ENCODE peak calls at places on chromosomes 3 and 15, in six cellular contexts. K is CD8-positive, alpha-beta T cell; L is suprapubic skin; B is GM12878; N is H9; P is tibial nerve. G is an unnamed sample.

GRCh38 chr3:81242871-81243270 is 518.6 kb downstream of the GBE1 start:
- DNase-seq in L (no peak), P (no peak), N (no peak), B (no peak), K (no peak), G (no peak)

GRCh38 chr3:11718582-11719405 is 75.1 kb upstream of the VGLL4 start:
- DNase-seq in K (peak; percentile 9), B (no peak), N (no peak), L (peak; percentile 81), P (peak; percentile 38), G (peak; percentile 74)

GRCh38 chr15:59609730-59610712 is 1.6 kb upstream of the GCNT3 start:
- DNase-seq in N (no peak), P (no peak), B (no peak), K (no peak), L (no peak), G (no peak)

GRCh38 chr3:32819581-32820348 is 2.0 kb downstream of the TRIM71 start:
- DNase-seq in P (no peak), K (no peak), N (no peak), B (no peak), L (no peak), G (no peak)

GRCh38 chr3:52915245-52915772 is 18.0 kb upstream of the STIMATE start:
- DNase-seq in P (no peak), N (no peak), L (no peak), B (no peak), K (no peak), G (no peak)

GRCh38 chr3:192174283-192174682 is 553.1 kb downstream of the FGF12 start:
- DNase-seq in P (no peak), K (no peak), N (no peak), B (no peak), L (no peak), G (no peak)

GRCh38 chr3:17811633-17812032 is 69.2 kb upstream of the TBC1D5 start:
- DNase-seq in K (no peak), L (no peak), B (no peak), N (no peak), P (no peak), G (no peak)

GRCh38 chr3:112116777-112117186 is 16.3 kb downstream of the GCSAM start:
- DNase-seq in K (no peak), P (no peak), L (no peak), N (no peak), B (no peak), G (no peak)

GRCh38 chr3:14344351-14344750 is 58.1 kb upstream of the SLC6A6 start:
- DNase-seq in P (no peak), L (no peak), B (no peak), N (peak; percentile 50), K (no peak), G (no peak)

GRCh38 chr3:126545544-126545943 is 13.2 kb downstream of the C3orf22 start:
- DNase-seq in K (no peak), B (no peak), L (no peak), P (no peak), N (peak; percentile 17), G (no peak)

GRCh38 chr3:126544596-126545281 is 14.0 kb downstream of the C3orf22 start:
- DNase-seq in L (peak; percentile 21), K (no peak), B (no peak), P (no peak), N (peak; percentile 14), G (peak; percentile 42)

GRCh38 chr3:126548556-126549466 is 9.9 kb downstream of the C3orf22 start:
- DNase-seq in B (no peak), N (peak; percentile 51), L (peak; percentile 38), K (no peak), P (no peak), G (peak; percentile 56)

GRCh38 chr3:126546013-126546412 is 12.7 kb downstream of the C3orf22 start:
- DNase-seq in B (no peak), L (peak; percentile 25), P (peak; percentile 12), N (no peak), K (no peak), G (no peak)

GRCh38 chr3:126546549-126547239 is 12.0 kb downstream of the C3orf22 start:
- DNase-seq in K (no peak), B (no peak), N (peak; percentile 14), P (no peak), L (no peak), G (peak; percentile 11)
- H3K4me1 ChIP-seq in K (no peaks in the 10 kb centered on the region), B (no peaks in the 10 kb centered on the region), N (peaks cover 4% of the 10 kb centered on the region), P (no peaks in the 10 kb centered on the region), L (peaks cover 3% of the 10 kb centered on the region), G (no peaks in the 10 kb centered on the region)

GRCh38 chr15:35669457-35670045 is 123.6 kb upstream of the DPH6 start:
- DNase-seq in P (no peak), K (no peak), L (no peak), N (no peak), B (no peak), G (no peak)

GRCh38 chr15:35674873-35675781 is 129.2 kb upstream of the DPH6 start:
- DNase-seq in P (no peak), K (no peak), B (peak; percentile 12), L (no peak), N (no peak), G (no peak)

GRCh38 chr15:35671981-35672380 is 126.0 kb upstream of the DPH6 start:
- DNase-seq in P (no peak), N (no peak), L (no peak), K (no peak), B (no peak), G (no peak)

GRCh38 chr15:35671197-35671596 is 125.2 kb upstream of the DPH6 start:
- DNase-seq in L (no peak), K (no peak), B (no peak), N (no peak), P (no peak), G (no peak)

DNA sequence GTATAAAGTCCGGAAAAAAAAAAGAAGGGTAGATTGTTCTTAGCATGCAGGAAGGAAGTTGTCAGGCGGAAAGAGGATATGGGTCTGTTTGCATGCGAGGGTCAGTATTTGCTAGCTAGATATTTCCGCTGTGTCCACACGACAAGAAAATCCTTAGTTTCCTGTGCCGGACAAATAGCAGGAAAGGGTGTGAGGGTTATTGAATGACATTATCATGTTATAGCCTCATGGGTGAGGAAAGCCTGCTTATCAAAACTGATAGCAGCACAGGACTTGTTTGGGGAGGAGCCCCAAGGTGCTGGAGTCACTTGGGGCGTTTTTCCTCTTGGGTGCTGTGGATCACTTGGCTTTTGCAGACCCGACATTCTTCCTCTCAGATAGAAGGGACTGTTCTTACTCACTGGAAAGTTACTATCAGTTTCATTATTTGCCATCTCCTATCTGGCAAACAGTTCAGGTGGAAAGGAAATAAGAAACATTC is 127.2 kb upstream of the DPH6 start:
- DNase-seq in N (no peak), K (no peak), P (no peak), L (no peak), B (no peak), G (no peak)
- H3K4me1 ChIP-seq in N (peaks cover 3% of the 10 kb centered on the region), K (no peaks in the 10 kb centered on the region), P (no peaks in the 10 kb centered on the region), L (peaks cover 10% of the 10 kb centered on the region), B (no peaks in the 10 kb centered on the region), G (no peaks in the 10 kb centered on the region)

DNA sequence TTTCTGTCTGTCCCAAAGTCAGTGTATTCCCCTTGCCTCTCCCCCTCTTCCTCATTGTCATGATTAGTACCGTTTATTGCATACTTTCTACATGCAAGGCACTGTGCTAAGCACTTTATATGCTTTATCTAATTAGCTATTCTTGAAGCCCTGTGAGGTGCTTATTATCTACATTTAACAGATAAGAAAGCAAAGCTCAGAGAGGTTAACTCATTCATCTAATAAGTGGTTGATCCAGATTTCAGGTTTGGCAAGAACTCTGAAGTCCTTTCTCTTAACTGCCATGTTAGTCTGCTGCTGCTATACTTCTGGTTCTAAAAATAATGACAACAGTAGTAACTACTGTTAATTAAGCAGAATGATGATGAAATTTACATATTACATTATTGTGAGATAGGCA is 13.5 kb downstream of the IQGAP1 start:
- DNase-seq in B (no peak), L (no peak), N (no peak), K (no peak), P (no peak), G (no peak)
- H3K4me1 ChIP-seq in B (peaks cover 13% of the 10 kb centered on the region), L (peaks cover 95% of the 10 kb centered on the region), N (peaks cover 4% of the 10 kb centered on the region), K (peaks cover 36% of the 10 kb centered on the region), P (peaks cover 56% of the 10 kb centered on the region), G (peaks cover 9% of the 10 kb centered on the region)

GRCh38 chr15:64892850-64893403 is 18.8 kb upstream of the ANKDD1A start:
- DNase-seq in B (peak; percentile 45), N (peak; percentile 21), P (no peak), K (no peak), L (no peak), G (no peak)

GRCh38 chr15:64893481-64894394 is 18.0 kb upstream of the ANKDD1A start:
- DNase-seq in B (peak; percentile 99), L (peak; percentile 96), K (peak; percentile 92), P (peak; percentile 81), N (peak; percentile 99), G (peak; percentile 96)

GRCh38 chr15:64888336-64888735 is 23.4 kb upstream of the ANKDD1A start:
- DNase-seq in P (no peak), N (no peak), B (no peak), L (no peak), K (no peak), G (peak; percentile 32)

GRCh38 chr15:64894395-64895056 is 17.2 kb upstream of the ANKDD1A start:
- DNase-seq in N (peak; percentile 75), L (peak; percentile 77), K (peak; percentile 76), P (no peak), B (peak; percentile 76), G (peak; percentile 68)

GRCh38 chr15:64891546-64891945 is 20.2 kb upstream of the ANKDD1A start:
- DNase-seq in L (no peak), K (no peak), N (no peak), P (no peak), B (peak; percentile 23), G (peak; percentile 37)
- H3K4me1 ChIP-seq in L (peaks cover 43% of the 10 kb centered on the region), K (peaks cover 56% of the 10 kb centered on the region), N (peaks cover 6% of the 10 kb centered on the region), P (peaks cover 45% of the 10 kb centered on the region), B (peaks cover 42% of the 10 kb centered on the region), G (no peaks in the 10 kb centered on the region)

GRCh38 chr3:64152100-64152499 is 73.2 kb downstream of the PRICKLE2 start:
- DNase-seq in L (no peak), P (no peak), B (no peak), N (no peak), K (no peak), G (no peak)
- H3K4me1 ChIP-seq in L (peaks cover 26% of the 10 kb centered on the region), P (peaks cover 13% of the 10 kb centered on the region), B (no peaks in the 10 kb centered on the region), N (no peaks in the 10 kb centered on the region), K (no peaks in the 10 kb centered on the region), G (no peaks in the 10 kb centered on the region)

GRCh38 chr15:78044407-78045155 is 32.9 kb downstream of the TBC1D2B start:
- DNase-seq in N (no peak), K (no peak), P (no peak), B (no peak), L (no peak), G (no peak)

GRCh38 chr15:78041946-78042345 is 35.6 kb downstream of the TBC1D2B start:
- DNase-seq in K (no peak), N (no peak), P (no peak), L (no peak), B (no peak), G (no peak)

GRCh38 chr15:78047631-78048409 is 29.7 kb downstream of the TBC1D2B start:
- DNase-seq in B (no peak), N (no peak), P (no peak), K (no peak), L (no peak), G (peak; percentile 63)

GRCh38 chr15:78046796-78047341 is 30.6 kb downstream of the TBC1D2B start:
- DNase-seq in P (no peak), K (no peak), L (no peak), N (no peak), B (no peak), G (no peak)

DNA sequence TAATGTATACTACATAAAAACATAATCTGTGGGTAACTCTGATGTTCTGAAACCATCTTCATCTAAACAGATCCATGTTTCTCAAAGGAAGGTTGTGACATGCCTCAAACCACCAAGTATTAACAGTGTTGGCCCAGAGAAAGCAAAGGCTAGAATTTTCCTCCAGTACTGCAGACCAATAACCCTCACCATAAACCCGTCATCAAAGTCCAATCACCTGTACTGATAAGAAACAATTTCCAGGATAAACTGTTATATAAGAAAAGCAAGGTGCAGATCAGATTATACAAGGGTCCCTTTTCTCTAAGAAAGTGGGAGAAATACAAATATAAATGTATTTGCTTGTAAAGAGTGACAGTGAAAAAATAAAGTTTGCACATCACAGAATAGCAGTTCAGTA is 32.3 kb downstream of the TBC1D2B start:
- DNase-seq in B (no peak), P (no peak), N (no peak), K (no peak), L (no peak), G (no peak)
- H3K4me1 ChIP-seq in B (peaks cover 38% of the 10 kb centered on the region), P (peaks cover 44% of the 10 kb centered on the region), N (no peaks in the 10 kb centered on the region), K (peaks cover 84% of the 10 kb centered on the region), L (peaks cover 61% of the 10 kb centered on the region), G (no peaks in the 10 kb centered on the region)